ENCODE peak calls at places on chromosomes 2 and 18, in seven cellular contexts. M is naive thymus-derived CD8-positive, alpha-beta T cell; B is posterior vena cava; Q is A549; Y is NCI-H1105; L is GM03348; W is T-helper 2 cell. J is an unnamed sample.
A peak's percentile ranks its signal among the peaks of the same experiment; 100 is the strongest.

GRCh38 chr2:143001521-143001920 is 124.1 kb downstream of the KYNU start:
- DNase-seq in W (no peak), M (no peak), Q (no peak), L (no peak), B (no peak), Y (no peak), J (no peak)

GRCh38 chr2:222656544-222657446 is 903 bp upstream of the FARSB start:
- DNase-seq in L (peak; percentile 15), Y (no peak), Q (no peak), B (no peak), W (no peak), M (no peak), J (no peak)

GRCh38 chr2:47061989-47062678 is 93.0 kb downstream of the STPG4 start:
- DNase-seq in Q (no peak), Y (no peak), M (no peak), B (no peak), L (no peak), W (no peak), J (no peak)

GRCh38 chr18:46141199-46141598 is 37.0 kb downstream of the HAUS1 start:
- DNase-seq in L (no peak), W (no peak), B (no peak), Q (no peak), Y (no peak), M (no peak), J (no peak)

GRCh38 chr2:29372185-29372584 is 257.0 kb downstream of the CLIP4 start:
- DNase-seq in Q (no peak), L (no peak), M (no peak), Y (no peak), W (no peak), B (no peak), J (no peak)

GRCh38 chr18:57881818-57882413 is 78.8 kb upstream of the ATP8B1 start:
- DNase-seq in Q (peak; percentile 84), B (peak; percentile 86), Y (peak; percentile 83), M (peak; percentile 45), W (peak; percentile 21), L (peak; percentile 88), J (peak; percentile 84)

GRCh38 chr2:237322564-237322963 is 91.4 kb downstream of the COL6A3 start:
- DNase-seq in Y (no peak), L (no peak), M (no peak), W (no peak), Q (peak; percentile 24), B (no peak), J (no peak)

GRCh38 chr18:23619388-23619873 is 33.1 kb upstream of the NPC1 start:
- DNase-seq in L (peak; percentile 48), Q (no peak), B (no peak), W (no peak), M (no peak), Y (no peak), J (peak; percentile 76)

GRCh38 chr2:125979886-125980285 is 676.1 kb upstream of the GYPC start:
- DNase-seq in M (no peak), Y (no peak), W (no peak), Q (no peak), B (no peak), L (no peak), J (no peak)

GRCh38 chr2:129698593-129698992 is 280.9 kb upstream of the RAB6C start:
- DNase-seq in B (no peak), W (no peak), Q (no peak), Y (no peak), L (no peak), M (no peak), J (no peak)

GRCh38 chr18:56315363-56315762 is 323.0 kb downstream of the TXNL1 start:
- DNase-seq in Q (no peak), Y (no peak), B (no peak), W (no peak), M (no peak), L (peak; percentile 70), J (no peak)

GRCh38 chr2:96143231-96143847 is 1.9 kb downstream of the DUSP2 start:
- DNase-seq in B (peak; percentile 25), W (no peak), Q (no peak), M (peak; percentile 38), Y (no peak), L (no peak), J (peak; percentile 66)

GRCh38 chr2:30652271-30652910 is 154.9 kb downstream of the CAPN13 start:
- DNase-seq in M (no peak), Y (no peak), Q (no peak), B (no peak), L (no peak), W (no peak), J (no peak)

GRCh38 chr18:3581890-3582289 is 131.9 kb downstream of the TGIF1 start:
- DNase-seq in Y (no peak), Q (no peak), B (no peak), W (no peak), M (no peak), L (no peak), J (no peak)

GRCh38 chr2:232229296-232229916 is 149.1 kb upstream of the ALPP start:
- DNase-seq in W (no peak), Y (no peak), M (no peak), Q (peak; percentile 25), B (peak; percentile 86), L (peak; percentile 33), J (no peak)

GRCh38 chr2:163774862-163775261 is 39.1 kb upstream of the FIGN start:
- DNase-seq in Q (peak; percentile 68), L (peak; percentile 82), B (no peak), M (no peak), Y (no peak), W (no peak), J (no peak)

GRCh38 chr2:106020821-106021316 is 173.2 kb downstream of the UXS1 start:
- DNase-seq in B (no peak), Q (no peak), Y (peak; percentile 70), L (no peak), W (no peak), M (no peak), J (no peak)